ENCODE peak calls at places on chromosomes 16 and 17, in ten cellular contexts. X is HS-27A; K is natural killer cell treated with Interleukin-12 subunit alpha and Interleukin-12 subunit beta and Interleukin-15 and Interleukin-18, amount 100 ng/mL, for 72 hours; H is ovary; Z is lower leg skin; E is fibroblast of lung; R is HEK293T; T is epithelial cell of proximal tubule; N is ecto neural progenitor cell; F is posterior vena cava. A is an unnamed sample.

GRCh38 chr17:17151055-17151454 is 55.1 kb downstream of the PLD6 start:
- DNase-seq in X (peak; percentile 87), K (no peak), H (no peak), Z (no peak), E (peak; percentile 43), R (no peak), T (peak; percentile 37), N (no peak), F (no peak), A (peak; percentile 61)

GRCh38 chr16:22225060-22225459 is 19.0 kb downstream of the EEF2K start:
- DNase-seq in X (no peak), K (no peak), H (no peak), Z (no peak), E (no peak), R (no peak), T (no peak), N (no peak), F (no peak), A (no peak)

GRCh38 chr17:2262146-2262587 is 41.4 kb downstream of the SMG6 start:
- DNase-seq in X (no peak), K (no peak), H (no peak), Z (no peak), E (peak; percentile 85), R (no peak), T (peak; percentile 33), N (no peak), F (no peak), A (peak; percentile 62)

GRCh38 chr17:30290696-30291570 is 811 bp downstream of the BLMH start:
- DNase-seq in X (no peak), K (no peak), H (peak; percentile 18), Z (no peak), E (peak; percentile 29), R (peak; percentile 49), T (no peak), N (peak; percentile 83), F (peak; percentile 85), A (peak; percentile 53)

GRCh38 chr17:77212081-77212832 is 71.5 kb downstream of the SEC14L1 start:
- DNase-seq in X (no peak), K (no peak), H (no peak), Z (no peak), E (no peak), R (no peak), T (no peak), N (no peak), F (peak; percentile 74), A (no peak)

GRCh38 chr17:41455236-41455635 is 11.9 kb downstream of the KRT32 start:
- DNase-seq in X (no peak), K (no peak), H (no peak), Z (no peak), E (no peak), R (no peak), T (no peak), N (no peak), F (no peak), A (no peak)

GRCh38 chr16:84082110-84082509 is 34.6 kb downstream of the MBTPS1 start:
- DNase-seq in X (no peak), K (no peak), H (no peak), Z (no peak), E (no peak), R (no peak), T (no peak), N (no peak), F (no peak), A (no peak)

GRCh38 chr16:57749101-57749692 is 13.6 kb downstream of the KATNB1 start:
- DNase-seq in X (no peak), K (no peak), H (no peak), Z (no peak), E (no peak), R (no peak), T (no peak), N (no peak), F (no peak), A (no peak)

GRCh38 chr16:3074860-3075545 is 9.6 kb downstream of the IL32 start:
- DNase-seq in X (no peak), K (peak; percentile 95), H (no peak), Z (no peak), E (no peak), R (no peak), T (no peak), N (no peak), F (no peak), A (no peak)

GRCh38 chr17:51748749-51749604 is 409.5 kb downstream of the CA10 start:
- DNase-seq in X (no peak), K (no peak), H (no peak), Z (no peak), E (no peak), R (no peak), T (no peak), N (no peak), F (no peak), A (no peak)

GRCh38 chr17:64216030-64216384 is 47.1 kb downstream of the TEX2 start:
- DNase-seq in X (no peak), K (no peak), H (no peak), Z (no peak), E (peak; percentile 31), R (no peak), T (no peak), N (no peak), F (no peak), A (no peak)

GRCh38 chr16:87956771-87957279 is 5.6 kb downstream of the BANP start:
- DNase-seq in X (no peak), K (no peak), H (no peak), Z (no peak), E (peak; percentile 87), R (no peak), T (no peak), N (no peak), F (no peak), A (peak; percentile 37)

GRCh38 chr17:50141750-50142119 is 8.7 kb downstream of the PPP1R9B start:
- DNase-seq in X (no peak), K (no peak), H (no peak), Z (no peak), E (no peak), R (no peak), T (no peak), N (no peak), F (no peak), A (no peak)

GRCh38 chr17:16932156-16932555 is 39.8 kb downstream of the TNFRSF13B start:
- DNase-seq in X (no peak), K (no peak), H (no peak), Z (no peak), E (no peak), R (no peak), T (no peak), N (no peak), F (peak; percentile 59), A (no peak)

GRCh38 chr16:48378836-48379235 is 6.4 kb downstream of the SIAH1 start:
- DNase-seq in X (no peak), K (no peak), H (no peak), Z (no peak), E (no peak), R (no peak), T (no peak), N (no peak), F (no peak), A (no peak)

GRCh38 chr17:33463887-33464286 is 170.8 kb upstream of the ASIC2 start:
- DNase-seq in X (no peak), K (no peak), H (no peak), Z (no peak), E (no peak), R (no peak), T (no peak), N (no peak), F (no peak), A (no peak)

GRCh38 chr16:67017451-67017750 is 11.5 kb upstream of the CBFB start:
- DNase-seq in X (no peak), K (no peak), H (peak; percentile 8), Z (no peak), E (no peak), R (no peak), T (no peak), N (peak; percentile 39), F (peak; percentile 58), A (no peak)

GRCh38 chr16:19029980-19030379 is 37.4 kb upstream of the COQ7 start:
- DNase-seq in X (no peak), K (no peak), H (no peak), Z (no peak), E (no peak), R (no peak), T (no peak), N (no peak), F (no peak), A (no peak)

GRCh38 chr16:28218109-28218508 is 6.3 kb upstream of the XPO6 start:
- DNase-seq in X (no peak), K (peak; percentile 68), H (no peak), Z (no peak), E (peak; percentile 54), R (peak; percentile 55), T (no peak), N (no peak), F (no peak), A (peak; percentile 55)

GRCh38 chr17:42118545-42118944 is 2.6 kb downstream of the KAT2A start:
- DNase-seq in X (no peak), K (no peak), H (no peak), Z (no peak), E (peak; percentile 17), R (peak; percentile 45), T (no peak), N (no peak), F (no peak), A (no peak)

GRCh38 chr17:32998111-32998892 is 6.7 kb downstream of the SPACA3 start:
- DNase-seq in X (peak; percentile 8), K (peak; percentile 69), H (peak; percentile 80), Z (peak; percentile 63), E (peak; percentile 65), R (peak; percentile 71), T (no peak), N (peak; percentile 90), F (peak; percentile 91), A (peak; percentile 81)

GRCh38 chr17:55086635-55087058 is 118.1 kb downstream of the STXBP4 start:
- DNase-seq in X (peak; percentile 53), K (no peak), H (no peak), Z (no peak), E (peak; percentile 92), R (no peak), T (peak; percentile 49), N (no peak), F (no peak), A (peak; percentile 12)